ENCODE peak calls at places on chromosome 1, in ten cellular contexts. One of them, this sample, is unnamed. For H3K9me3, the result is how much of the 10 kb centered on the place peaks cover.

GRCh38 chr1:56868761-56869160 is 14.2 kb downstream of the C8A start:
- DNase-seq in pancreas: no peak
- DNase-seq in SJSA1: no peak
- DNase-seq in IMR-90: peak
- DNase-seq in tibial nerve: no peak
- DNase-seq in H1: no peak
- DNase-seq in heart left ventricle: no peak
- DNase-seq in adipocyte: peak
- DNase-seq in ovary: no peak
- DNase-seq in neuronal stem cell: no peak
- DNase-seq in this sample: no peak

GRCh38 chr1:5688479-5689077 is 303.6 kb downstream of the NPHP4 start:
- DNase-seq in heart left ventricle: no peak
- DNase-seq in adipocyte: no peak
- DNase-seq in ovary: no peak
- DNase-seq in neuronal stem cell: no peak
- DNase-seq in IMR-90: no peak
- DNase-seq in tibial nerve: no peak
- DNase-seq in H1: no peak
- DNase-seq in SJSA1: no peak
- DNase-seq in pancreas: no peak
- DNase-seq in this sample: no peak

GRCh38 chr1:173430707-173431662 is 46.1 kb upstream of the PRDX6 start:
- DNase-seq in heart left ventricle: peak
- DNase-seq in tibial nerve: peak
- DNase-seq in pancreas: peak
- DNase-seq in IMR-90: peak
- DNase-seq in H1: peak
- DNase-seq in SJSA1: peak
- DNase-seq in ovary: peak
- DNase-seq in neuronal stem cell: peak
- DNase-seq in adipocyte: peak
- DNase-seq in this sample: peak

GRCh38 chr1:64330839-64331238 is 127.4 kb downstream of the UBE2U start:
- DNase-seq in neuronal stem cell: no peak
- DNase-seq in IMR-90: no peak
- DNase-seq in adipocyte: no peak
- DNase-seq in pancreas: no peak
- DNase-seq in H1: no peak
- DNase-seq in tibial nerve: no peak
- DNase-seq in ovary: no peak
- DNase-seq in heart left ventricle: no peak
- DNase-seq in SJSA1: no peak
- DNase-seq in this sample: no peak

GRCh38 chr1:162035241-162035640 is 11.6 kb upstream of the OLFML2B start:
- DNase-seq in H1: no peak
- DNase-seq in neuronal stem cell: no peak
- DNase-seq in ovary: no peak
- DNase-seq in SJSA1: no peak
- DNase-seq in heart left ventricle: no peak
- DNase-seq in IMR-90: no peak
- DNase-seq in tibial nerve: no peak
- DNase-seq in adipocyte: no peak
- DNase-seq in pancreas: no peak
- DNase-seq in this sample: no peak

GRCh38 chr1:46181343-46182260 is 5.3 kb upstream of the P3R3URF start:
- DNase-seq in neuronal stem cell: no peak
- DNase-seq in heart left ventricle: no peak
- DNase-seq in adipocyte: peak
- DNase-seq in H1: no peak
- DNase-seq in tibial nerve: no peak
- DNase-seq in IMR-90: peak
- DNase-seq in ovary: no peak
- DNase-seq in pancreas: no peak
- DNase-seq in SJSA1: no peak
- DNase-seq in this sample: no peak

GRCh38 chr1:19120070-19120469 is 90.0 kb downstream of the UBR4 start:
- DNase-seq in heart left ventricle: no peak
- DNase-seq in adipocyte: no peak
- DNase-seq in pancreas: no peak
- DNase-seq in SJSA1: no peak
- DNase-seq in ovary: no peak
- DNase-seq in tibial nerve: no peak
- DNase-seq in neuronal stem cell: no peak
- DNase-seq in H1: no peak
- DNase-seq in IMR-90: no peak
- DNase-seq in this sample: no peak

GRCh38 chr1:77556045-77556444 is 126.4 kb downstream of the ZZZ3 start:
- DNase-seq in heart left ventricle: no peak
- DNase-seq in SJSA1: no peak
- DNase-seq in pancreas: no peak
- DNase-seq in IMR-90: no peak
- DNase-seq in adipocyte: no peak
- DNase-seq in H1: no peak
- DNase-seq in neuronal stem cell: no peak
- DNase-seq in tibial nerve: no peak
- DNase-seq in ovary: no peak
- DNase-seq in this sample: no peak

GRCh38 chr1:23727362-23727811 is 15.9 kb upstream of the ELOA start:
- DNase-seq in SJSA1: no peak
- DNase-seq in heart left ventricle: peak
- DNase-seq in pancreas: peak
- DNase-seq in tibial nerve: peak
- DNase-seq in ovary: peak
- DNase-seq in neuronal stem cell: no peak
- DNase-seq in H1: no peak
- DNase-seq in adipocyte: peak
- DNase-seq in IMR-90: peak
- DNase-seq in this sample: no peak

GRCh38 chr1:159945483-159946241 is at the start of gene IGSF9:
- DNase-seq in pancreas: peak
- DNase-seq in neuronal stem cell: peak
- DNase-seq in tibial nerve: no peak
- DNase-seq in heart left ventricle: peak
- DNase-seq in SJSA1: peak
- DNase-seq in ovary: peak
- DNase-seq in IMR-90: peak
- DNase-seq in adipocyte: peak
- DNase-seq in H1: peak
- DNase-seq in this sample: peak

GRCh38 chr1:154534263-154534844 is 24.1 kb downstream of the UBE2Q1 start:
- DNase-seq in SJSA1: no peak
- DNase-seq in tibial nerve: no peak
- DNase-seq in neuronal stem cell: no peak
- DNase-seq in H1: no peak
- DNase-seq in adipocyte: peak
- DNase-seq in IMR-90: peak
- DNase-seq in heart left ventricle: no peak
- DNase-seq in ovary: no peak
- DNase-seq in pancreas: no peak
- DNase-seq in this sample: no peak

GRCh38 chr1:9844746-9845145 is 21.0 kb upstream of the CLSTN1 start:
- DNase-seq in pancreas: peak
- DNase-seq in SJSA1: no peak
- DNase-seq in adipocyte: no peak
- DNase-seq in neuronal stem cell: no peak
- DNase-seq in ovary: no peak
- DNase-seq in heart left ventricle: no peak
- DNase-seq in tibial nerve: no peak
- DNase-seq in H1: no peak
- DNase-seq in IMR-90: no peak
- DNase-seq in this sample: no peak

GRCh38 chr1:31725777-31726535 is 22.1 kb upstream of the COL16A1 start:
- DNase-seq in heart left ventricle: no peak
- DNase-seq in tibial nerve: no peak
- DNase-seq in ovary: no peak
- DNase-seq in adipocyte: no peak
- DNase-seq in pancreas: no peak
- DNase-seq in H1: no peak
- DNase-seq in SJSA1: no peak
- DNase-seq in neuronal stem cell: no peak
- DNase-seq in IMR-90: no peak
- DNase-seq in this sample: no peak

GRCh38 chr1:230985711-230986110 is 6.8 kb downstream of the ARV1 start:
- DNase-seq in H1: no peak
- DNase-seq in adipocyte: no peak
- DNase-seq in IMR-90: no peak
- DNase-seq in neuronal stem cell: no peak
- DNase-seq in ovary: no peak
- DNase-seq in SJSA1: no peak
- DNase-seq in pancreas: no peak
- DNase-seq in tibial nerve: no peak
- DNase-seq in heart left ventricle: no peak
- DNase-seq in this sample: no peak

GRCh38 chr1:197327776-197328364 is 59.8 kb downstream of the CRB1 start:
- DNase-seq in H1: no peak
- DNase-seq in adipocyte: peak
- DNase-seq in pancreas: no peak
- DNase-seq in heart left ventricle: no peak
- DNase-seq in neuronal stem cell: no peak
- DNase-seq in tibial nerve: no peak
- DNase-seq in SJSA1: peak
- DNase-seq in IMR-90: peak
- DNase-seq in ovary: no peak
- DNase-seq in this sample: no peak

GRCh38 chr1:78561856-78562255 is 58.4 kb upstream of the IFI44L start:
- DNase-seq in SJSA1: no peak
- DNase-seq in IMR-90: no peak
- DNase-seq in heart left ventricle: no peak
- DNase-seq in pancreas: no peak
- DNase-seq in tibial nerve: no peak
- DNase-seq in H1: no peak
- DNase-seq in neuronal stem cell: no peak
- DNase-seq in adipocyte: no peak
- DNase-seq in ovary: no peak
- DNase-seq in this sample: no peak

GRCh38 chr1:222464841-222465210 is 83.1 kb downstream of the HHIPL2 start:
- DNase-seq in pancreas: no peak
- DNase-seq in heart left ventricle: peak
- DNase-seq in ovary: peak
- DNase-seq in SJSA1: no peak
- DNase-seq in adipocyte: peak
- DNase-seq in H1: peak
- DNase-seq in neuronal stem cell: peak
- DNase-seq in tibial nerve: no peak
- DNase-seq in IMR-90: peak
- DNase-seq in this sample: peak

GRCh38 chr1:163781146-163781545 is 459.4 kb downstream of the NUF2 start:
- DNase-seq in neuronal stem cell: no peak
- DNase-seq in tibial nerve: no peak
- DNase-seq in IMR-90: no peak
- DNase-seq in H1: no peak
- DNase-seq in pancreas: no peak
- DNase-seq in heart left ventricle: no peak
- DNase-seq in ovary: no peak
- DNase-seq in SJSA1: no peak
- DNase-seq in adipocyte: no peak
- DNase-seq in this sample: no peak

DNA sequence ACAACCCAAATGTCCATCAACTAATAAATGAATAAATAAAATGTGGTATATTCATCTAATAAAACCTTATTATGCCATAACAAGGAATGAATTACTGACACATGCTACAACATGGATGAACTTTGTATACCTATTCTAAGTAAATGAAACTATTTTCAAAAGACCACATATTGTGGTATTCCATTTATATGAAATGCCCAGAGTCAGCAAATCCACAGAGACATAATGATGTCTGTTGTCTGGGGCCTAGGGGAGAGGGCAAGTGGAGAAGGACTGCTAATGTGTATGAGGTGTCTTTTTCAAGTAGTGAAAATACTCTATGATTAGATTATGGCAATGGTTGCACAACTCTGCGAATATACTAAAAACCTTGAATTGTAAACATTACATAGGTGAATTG is 464.1 kb downstream of the NUF2 start:
- DNase-seq in pancreas: no peak
- DNase-seq in heart left ventricle: no peak
- DNase-seq in SJSA1: no peak
- DNase-seq in IMR-90: no peak
- DNase-seq in H1: no peak
- DNase-seq in neuronal stem cell: no peak
- DNase-seq in tibial nerve: no peak
- DNase-seq in ovary: no peak
- DNase-seq in adipocyte: peak
- DNase-seq in this sample: no peak
- H3K9me3 ChIP-seq in pancreas: under half
- H3K9me3 ChIP-seq in heart left ventricle: under half
- H3K9me3 ChIP-seq in SJSA1: under half
- H3K9me3 ChIP-seq in IMR-90: under half
- H3K9me3 ChIP-seq in H1: under half
- H3K9me3 ChIP-seq in neuronal stem cell: under half
- H3K9me3 ChIP-seq in tibial nerve: under half
- H3K9me3 ChIP-seq in ovary: under half
- H3K9me3 ChIP-seq in adipocyte: under half
- H3K9me3 ChIP-seq in this sample: under half

DNA sequence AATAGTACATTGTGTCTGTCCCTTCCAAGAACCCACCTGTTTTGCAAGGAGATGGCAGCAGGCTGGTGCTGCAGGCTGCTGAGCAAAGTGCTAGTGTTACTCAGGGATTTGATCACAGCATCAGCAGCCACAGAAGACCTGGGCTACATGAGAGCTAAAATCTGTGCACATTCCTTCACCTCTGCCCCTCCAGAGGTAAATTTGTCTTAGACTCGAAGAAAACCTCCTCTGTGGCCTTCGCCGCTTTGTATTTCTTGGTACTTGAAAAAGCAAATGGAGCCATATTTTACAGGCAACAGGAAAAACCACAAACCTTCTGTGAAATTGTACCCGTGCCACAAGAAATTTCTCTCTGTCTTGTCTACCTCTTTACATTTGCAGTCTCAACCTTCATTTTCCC is 465.8 kb upstream of the DEPDC1 start:
- DNase-seq in pancreas: no peak
- DNase-seq in tibial nerve: no peak
- DNase-seq in heart left ventricle: no peak
- DNase-seq in IMR-90: no peak
- DNase-seq in neuronal stem cell: no peak
- DNase-seq in adipocyte: no peak
- DNase-seq in ovary: no peak
- DNase-seq in SJSA1: no peak
- DNase-seq in H1: no peak
- DNase-seq in this sample: no peak
- H3K9me3 ChIP-seq in pancreas: under half
- H3K9me3 ChIP-seq in tibial nerve: under half
- H3K9me3 ChIP-seq in heart left ventricle: under half
- H3K9me3 ChIP-seq in IMR-90: under half
- H3K9me3 ChIP-seq in neuronal stem cell: under half
- H3K9me3 ChIP-seq in adipocyte: under half
- H3K9me3 ChIP-seq in ovary: under half
- H3K9me3 ChIP-seq in SJSA1: under half
- H3K9me3 ChIP-seq in H1: under half
- H3K9me3 ChIP-seq in this sample: under half

GRCh38 chr1:49125746-49126145 is 349.1 kb upstream of the BEND5 start:
- DNase-seq in adipocyte: no peak
- DNase-seq in tibial nerve: no peak
- DNase-seq in neuronal stem cell: no peak
- DNase-seq in IMR-90: no peak
- DNase-seq in heart left ventricle: no peak
- DNase-seq in pancreas: no peak
- DNase-seq in H1: no peak
- DNase-seq in ovary: no peak
- DNase-seq in SJSA1: no peak
- DNase-seq in this sample: no peak
- H3K9me3 ChIP-seq in adipocyte: under half
- H3K9me3 ChIP-seq in tibial nerve: under half
- H3K9me3 ChIP-seq in neuronal stem cell: under half
- H3K9me3 ChIP-seq in IMR-90: under half
- H3K9me3 ChIP-seq in heart left ventricle: under half
- H3K9me3 ChIP-seq in pancreas: under half
- H3K9me3 ChIP-seq in H1: half or more
- H3K9me3 ChIP-seq in ovary: under half
- H3K9me3 ChIP-seq in SJSA1: under half
- H3K9me3 ChIP-seq in this sample: under half

GRCh38 chr1:248740876-248741275 is 14.7 kb downstream of the LYPD8 start:
- DNase-seq in IMR-90: no peak
- DNase-seq in neuronal stem cell: no peak
- DNase-seq in ovary: no peak
- DNase-seq in H1: no peak
- DNase-seq in SJSA1: no peak
- DNase-seq in heart left ventricle: no peak
- DNase-seq in adipocyte: no peak
- DNase-seq in pancreas: no peak
- DNase-seq in tibial nerve: no peak
- DNase-seq in this sample: no peak
- H3K9me3 ChIP-seq in IMR-90: under half
- H3K9me3 ChIP-seq in neuronal stem cell: under half
- H3K9me3 ChIP-seq in ovary: under half
- H3K9me3 ChIP-seq in H1: half or more
- H3K9me3 ChIP-seq in SJSA1: under half
- H3K9me3 ChIP-seq in heart left ventricle: under half
- H3K9me3 ChIP-seq in adipocyte: under half
- H3K9me3 ChIP-seq in pancreas: under half
- H3K9me3 ChIP-seq in tibial nerve: under half
- H3K9me3 ChIP-seq in this sample: under half